ENCODE peak calls at places on chromosomes 5 and 9, in seven cellular contexts. L is A549, D is PC-9, U is tibial artery, W is esophagus muscularis mucosa, Y is OCI-LY7, Q is endodermal cell. B is an unnamed sample.

GRCh38 chr9:126690431-126691051 is 76.8 kb downstream of the LMX1B start:
- DNase-seq in L (peak; percentile 76), D (no peak), U (no peak), W (no peak), Y (peak; percentile 48), Q (peak; percentile 95), B (no peak)

GRCh38 chr5:149434162-149435014 is 55.3 kb upstream of the IL17B start:
- DNase-seq in L (peak; percentile 88), D (no peak), U (peak; percentile 77), W (no peak), Y (peak; percentile 63), Q (peak; percentile 93), B (peak; percentile 76)

GRCh38 chr5:77987331-77987730 is 211.2 kb upstream of the TBCA start:
- DNase-seq in L (no peak), D (no peak), U (no peak), W (no peak), Y (no peak), Q (no peak), B (no peak)

GRCh38 chr5:139402561-139403158 is 1.2 kb downstream of the SPATA24 start:
- DNase-seq in L (peak; percentile 72), D (no peak), U (no peak), W (no peak), Y (peak; percentile 50), Q (peak; percentile 88), B (no peak)

GRCh38 chr5:57889558-57889957 is 406.9 kb upstream of the ACTBL2 start:
- DNase-seq in L (peak; percentile 20), D (peak; percentile 69), U (no peak), W (no peak), Y (no peak), Q (peak; percentile 57), B (peak; percentile 46)

GRCh38 chr5:74865799-74866652 is at the start of gene FAM169A:
- DNase-seq in L (peak; percentile 55), D (peak; percentile 41), U (no peak), W (no peak), Y (no peak), Q (peak; percentile 83), B (no peak)

GRCh38 chr9:138022756-138023393 is 145.3 kb downstream of the CACNA1B start:
- DNase-seq in L (no peak), D (no peak), U (no peak), W (no peak), Y (no peak), Q (peak; percentile 81), B (no peak)

GRCh38 chr9:136900988-136901515 is 14.7 kb downstream of the TRAF2 start:
- DNase-seq in L (no peak), D (peak; percentile 85), U (no peak), W (no peak), Y (no peak), Q (no peak), B (no peak)

GRCh38 chr5:172872997-172873491 is 39.0 kb downstream of the ERGIC1 start:
- DNase-seq in L (no peak), D (no peak), U (peak; percentile 87), W (peak; percentile 96), Y (no peak), Q (no peak), B (no peak)

GRCh38 chr5:59358497-59358896 is 535.0 kb downstream of the PDE4D start:
- DNase-seq in L (no peak), D (no peak), U (no peak), W (no peak), Y (no peak), Q (peak; percentile 78), B (no peak)

GRCh38 chr9:128972956-128973355 is 25.5 kb downstream of the NUP188 start:
- DNase-seq in L (peak; percentile 32), D (no peak), U (no peak), W (no peak), Y (no peak), Q (no peak), B (peak; percentile 63)

GRCh38 chr9:130854086-130854485 is 19.0 kb downstream of the ABL1 start:
- DNase-seq in L (no peak), D (no peak), U (no peak), W (no peak), Y (no peak), Q (no peak), B (no peak)

GRCh38 chr5:101678494-101679193 is 617.4 kb downstream of the SLCO4C1 start:
- DNase-seq in L (peak; percentile 25), D (peak; percentile 39), U (peak; percentile 57), W (no peak), Y (peak; percentile 46), Q (peak; percentile 93), B (peak; percentile 26)

GRCh38 chr5:134917070-134917831 is 12.3 kb downstream of the PCBD2 start:
- DNase-seq in L (peak; percentile 16), D (no peak), U (no peak), W (no peak), Y (peak; percentile 44), Q (peak; percentile 68), B (no peak)

GRCh38 chr5:757931-758697 is 26.4 kb downstream of the ZDHHC11B start:
- DNase-seq in L (no peak), D (no peak), U (no peak), W (no peak), Y (no peak), Q (peak; percentile 67), B (no peak)

GRCh38 chr5:173324115-173325001 is 3.9 kb downstream of the STC2 start:
- DNase-seq in L (no peak), D (no peak), U (peak; percentile 54), W (no peak), Y (no peak), Q (peak; percentile 52), B (peak; percentile 90)

GRCh38 chr9:22170990-22171663 is 162.0 kb upstream of the CDKN2B start:
- DNase-seq in L (no peak), D (no peak), U (no peak), W (no peak), Y (peak; percentile 70), Q (no peak), B (no peak)

GRCh38 chr5:97088774-97089148 is 53.6 kb downstream of the LIX1 start:
- DNase-seq in L (no peak), D (no peak), U (no peak), W (peak; percentile 26), Y (no peak), Q (no peak), B (no peak)

GRCh38 chr5:13552361-13552760 is 392.1 kb downstream of the DNAH5 start:
- DNase-seq in L (no peak), D (no peak), U (no peak), W (no peak), Y (no peak), Q (no peak), B (no peak)
- H3K9me3 ChIP-seq in L (no peaks in the 10 kb centered on the region), D (peaks cover 6% of the 10 kb centered on the region), U (no peaks in the 10 kb centered on the region), W (no peaks in the 10 kb centered on the region), Y (no peaks in the 10 kb centered on the region), Q (no peaks in the 10 kb centered on the region), B (no peaks in the 10 kb centered on the region)

GRCh38 chr9:117073539-117074336 is 341.1 kb downstream of the ASTN2 start:
- DNase-seq in L (peak; percentile 15), D (no peak), U (no peak), W (no peak), Y (peak; percentile 1), Q (peak; percentile 91), B (no peak)
- TF ChIP-seq CTCF in L (peak; percentile 48), D (peak; percentile 61), U (peak; percentile 16), W (peak; percentile 30), Y (peak; percentile 77), Q (peak; percentile 92), B (peak; percentile 40)

GRCh38 chr9:4986291-4986690 is 1.2 kb downstream of the JAK2 start:
- DNase-seq in L (no peak), D (no peak), U (no peak), W (no peak), Y (peak; percentile 11), Q (no peak), B (no peak)

GRCh38 chr9:4985376-4986266 is 549 bp downstream of the JAK2 start:
- DNase-seq in L (no peak), D (no peak), U (peak; percentile 37), W (no peak), Y (peak; percentile 62), Q (peak; percentile 81), B (no peak)

GRCh38 chr9:4987996-4988421 is 2.9 kb downstream of the JAK2 start:
- DNase-seq in L (peak; percentile 43), D (no peak), U (peak; percentile 29), W (no peak), Y (peak; percentile 83), Q (peak; percentile 86), B (peak; percentile 30)

GRCh38 chr9:4984571-4985375 is at the start of gene JAK2:
- DNase-seq in L (peak; percentile 71), D (peak; percentile 81), U (peak; percentile 93), W (peak; percentile 97), Y (peak; percentile 87), Q (peak; percentile 96), B (peak; percentile 79)

GRCh38 chr9:4986783-4987182 is 1.7 kb downstream of the JAK2 start:
- DNase-seq in L (no peak), D (no peak), U (no peak), W (no peak), Y (peak; percentile 5), Q (no peak), B (no peak)
- H3K4me3 ChIP-seq in L (no peak overlapping the region), D (peak overlapping the region; percentile 65), U (peak overlapping the region; percentile 78), W (peak overlapping the region; percentile 83), Y (peak overlapping the region; percentile 72), Q (peak overlapping the region; percentile 90), B (peak overlapping the region; percentile 79)

DNA sequence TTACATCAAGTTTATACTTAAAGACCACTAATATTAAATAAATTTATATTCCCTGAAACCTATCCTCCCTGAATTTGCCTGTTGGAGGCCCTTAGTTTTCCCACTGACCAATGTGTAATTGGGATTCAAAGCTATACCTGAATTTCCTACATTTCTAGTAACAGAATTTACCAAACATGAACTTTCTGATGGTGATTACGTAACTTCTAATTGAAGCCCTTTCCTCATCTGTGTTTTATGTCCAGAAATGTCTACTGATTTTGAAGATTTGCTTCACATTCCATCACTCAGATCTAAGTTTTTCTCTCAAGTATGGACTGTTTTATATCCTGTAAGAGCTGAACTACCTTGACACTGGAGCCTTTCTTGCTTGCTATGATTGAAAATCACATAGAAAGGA is 12.8 kb downstream of the ZFP62 start:
- DNase-seq in L (no peak), D (no peak), U (no peak), W (no peak), Y (no peak), Q (no peak), B (no peak)
- H3K9me3 ChIP-seq in L (peaks cover 97% of the 10 kb centered on the region), D (peaks cover 81% of the 10 kb centered on the region), U (peaks cover 42% of the 10 kb centered on the region), W (no peaks in the 10 kb centered on the region), Y (no peaks in the 10 kb centered on the region), Q (peaks cover 73% of the 10 kb centered on the region), B (peaks cover 41% of the 10 kb centered on the region)